ENCODE peak calls at places on chromosomes 7 and 10, in six cellular contexts. E is stimulated activated CD4-positive, alpha-beta T cell treated with anti-CD3 and anti-CD28 coated beads, Interleukin-4, amount 100 ng/mL, for 4 hours; P is Caki2; U is tibial artery; R is activated naive CD4-positive, alpha-beta T cell; M is kidney glomerular epithelial cell. S is an unnamed sample.

GRCh38 chr10:75765705-75766104 is 334.3 kb downstream of the LRMDA start:
- DNase-seq in E (no peak), P (no peak), U (no peak), R (no peak), M (no peak), S (no peak)

GRCh38 chr10:71588685-71589084 is 130.9 kb downstream of the C10orf105 start:
- DNase-seq in E (no peak), P (no peak), U (no peak), R (no peak), M (no peak), S (no peak)

GRCh38 chr7:4102231-4102841 is 579.8 kb upstream of the FOXK1 start:
- DNase-seq in E (no peak), P (no peak), U (peak; percentile 17), R (no peak), M (no peak), S (no peak)

GRCh38 chr7:34939175-34939574 is 98.1 kb downstream of the DPY19L1 start:
- DNase-seq in E (no peak), P (no peak), U (no peak), R (no peak), M (peak; percentile 43), S (no peak)

GRCh38 chr7:101633516-101633915 is 4.4 kb upstream of the MYL10 start:
- DNase-seq in E (no peak), P (no peak), U (no peak), R (no peak), M (no peak), S (no peak)

GRCh38 chr10:90161-90560 is 41.1 kb upstream of the TUBB8 start:
- DNase-seq in E (no peak), P (no peak), U (no peak), R (no peak), M (no peak), S (no peak)

GRCh38 chr7:42449431-42449830 is 212.4 kb upstream of the GLI3 start:
- DNase-seq in E (no peak), P (no peak), U (no peak), R (no peak), M (no peak), S (no peak)

GRCh38 chr10:133156674-133157579 is 3.1 kb upstream of the KNDC1 start:
- DNase-seq in E (no peak), P (no peak), U (no peak), R (no peak), M (no peak), S (no peak)